ENCODE peak calls at places on chromosome 4, in nine cellular contexts. One of them, this sample, is unnamed.

GRCh38 chr4:152342293-152342692 is 193.6 kb downstream of the FBXW7 start:
- DNase-seq in spleen: no peak
- DNase-seq in astrocyte of the cerebellum: no peak
- DNase-seq in Caco-2: no peak
- DNase-seq in SK-N-SH: no peak
- DNase-seq in PC-9: no peak
- DNase-seq in tibial nerve: no peak
- DNase-seq in lower leg skin: no peak
- DNase-seq in cardiac fibroblast: peak; percentile 59
- DNase-seq in this sample: no peak

GRCh38 chr4:82394896-82395295 is 21.1 kb upstream of the HNRNPD start:
- DNase-seq in PC-9: peak; percentile 95
- DNase-seq in astrocyte of the cerebellum: no peak
- DNase-seq in SK-N-SH: no peak
- DNase-seq in spleen: no peak
- DNase-seq in tibial nerve: no peak
- DNase-seq in lower leg skin: no peak
- DNase-seq in Caco-2: no peak
- DNase-seq in cardiac fibroblast: no peak
- DNase-seq in this sample: no peak

GRCh38 chr4:9970399-9971011 is 50.8 kb downstream of the SLC2A9 start:
- DNase-seq in lower leg skin: no peak
- DNase-seq in astrocyte of the cerebellum: no peak
- DNase-seq in cardiac fibroblast: no peak
- DNase-seq in SK-N-SH: no peak
- DNase-seq in tibial nerve: no peak
- DNase-seq in PC-9: no peak
- DNase-seq in spleen: no peak
- DNase-seq in Caco-2: no peak
- DNase-seq in this sample: no peak

GRCh38 chr4:109729155-109729562 is 711 bp downstream of the PLA2G12A start:
- DNase-seq in SK-N-SH: no peak
- DNase-seq in astrocyte of the cerebellum: no peak
- DNase-seq in tibial nerve: no peak
- DNase-seq in cardiac fibroblast: peak; percentile 11
- DNase-seq in PC-9: peak; percentile 35
- DNase-seq in lower leg skin: no peak
- DNase-seq in Caco-2: no peak
- DNase-seq in spleen: no peak
- DNase-seq in this sample: no peak

GRCh38 chr4:26311633-26312032 is 9.2 kb upstream of the RBPJ start:
- DNase-seq in tibial nerve: no peak
- DNase-seq in SK-N-SH: no peak
- DNase-seq in astrocyte of the cerebellum: no peak
- DNase-seq in spleen: no peak
- DNase-seq in Caco-2: no peak
- DNase-seq in PC-9: no peak
- DNase-seq in cardiac fibroblast: no peak
- DNase-seq in lower leg skin: no peak
- DNase-seq in this sample: no peak

GRCh38 chr4:73693816-73694215 is 46.6 kb upstream of the CXCL8 start:
- DNase-seq in lower leg skin: no peak
- DNase-seq in spleen: no peak
- DNase-seq in Caco-2: no peak
- DNase-seq in astrocyte of the cerebellum: no peak
- DNase-seq in PC-9: no peak
- DNase-seq in SK-N-SH: no peak
- DNase-seq in tibial nerve: no peak
- DNase-seq in cardiac fibroblast: peak; percentile 47
- DNase-seq in this sample: no peak

GRCh38 chr4:25799522-25799921 is 63.3 kb downstream of the SEL1L3 start:
- DNase-seq in PC-9: no peak
- DNase-seq in cardiac fibroblast: no peak
- DNase-seq in lower leg skin: no peak
- DNase-seq in astrocyte of the cerebellum: no peak
- DNase-seq in Caco-2: no peak
- DNase-seq in tibial nerve: no peak
- DNase-seq in spleen: no peak
- DNase-seq in SK-N-SH: no peak
- DNase-seq in this sample: no peak

GRCh38 chr4:152014280-152014679 is 253.5 kb upstream of the GATB start:
- DNase-seq in tibial nerve: no peak
- DNase-seq in PC-9: no peak
- DNase-seq in lower leg skin: no peak
- DNase-seq in cardiac fibroblast: no peak
- DNase-seq in spleen: no peak
- DNase-seq in astrocyte of the cerebellum: no peak
- DNase-seq in Caco-2: no peak
- DNase-seq in SK-N-SH: no peak
- DNase-seq in this sample: no peak

GRCh38 chr4:164700471-164700870 is 53.5 kb upstream of the SMIM31 start:
- DNase-seq in Caco-2: peak; percentile 35
- DNase-seq in cardiac fibroblast: no peak
- DNase-seq in tibial nerve: no peak
- DNase-seq in SK-N-SH: peak; percentile 6
- DNase-seq in spleen: peak; percentile 60
- DNase-seq in lower leg skin: no peak
- DNase-seq in astrocyte of the cerebellum: no peak
- DNase-seq in PC-9: no peak
- DNase-seq in this sample: peak; percentile 72

GRCh38 chr4:89254847-89255246 is 52.8 kb downstream of the GPRIN3 start:
- DNase-seq in cardiac fibroblast: peak; percentile 52
- DNase-seq in spleen: no peak
- DNase-seq in astrocyte of the cerebellum: no peak
- DNase-seq in Caco-2: peak; percentile 29
- DNase-seq in SK-N-SH: peak; percentile 36
- DNase-seq in tibial nerve: no peak
- DNase-seq in PC-9: no peak
- DNase-seq in lower leg skin: no peak
- DNase-seq in this sample: no peak

GRCh38 chr4:180953572-180953971 is 1289.6 kb upstream of the TENM3 start:
- DNase-seq in astrocyte of the cerebellum: no peak
- DNase-seq in cardiac fibroblast: no peak
- DNase-seq in Caco-2: peak; percentile 18
- DNase-seq in lower leg skin: no peak
- DNase-seq in tibial nerve: no peak
- DNase-seq in SK-N-SH: no peak
- DNase-seq in PC-9: no peak
- DNase-seq in spleen: no peak
- DNase-seq in this sample: no peak

GRCh38 chr4:186240848-186241491 is 13.7 kb downstream of the KLKB1 start:
- DNase-seq in cardiac fibroblast: no peak
- DNase-seq in Caco-2: no peak
- DNase-seq in lower leg skin: no peak
- DNase-seq in SK-N-SH: no peak
- DNase-seq in spleen: no peak
- DNase-seq in PC-9: no peak
- DNase-seq in astrocyte of the cerebellum: no peak
- DNase-seq in tibial nerve: no peak
- DNase-seq in this sample: no peak

GRCh38 chr4:113675731-113676707 is 85.5 kb downstream of the CAMK2D start:
- DNase-seq in tibial nerve: no peak
- DNase-seq in lower leg skin: no peak
- DNase-seq in astrocyte of the cerebellum: no peak
- DNase-seq in spleen: no peak
- DNase-seq in Caco-2: no peak
- DNase-seq in PC-9: no peak
- DNase-seq in SK-N-SH: no peak
- DNase-seq in cardiac fibroblast: peak; percentile 61
- DNase-seq in this sample: no peak

GRCh38 chr4:25258980-25259578 is 25.2 kb downstream of the PI4K2B start:
- DNase-seq in PC-9: no peak
- DNase-seq in spleen: no peak
- DNase-seq in cardiac fibroblast: peak; percentile 33
- DNase-seq in Caco-2: no peak
- DNase-seq in astrocyte of the cerebellum: peak; percentile 18
- DNase-seq in SK-N-SH: no peak
- DNase-seq in tibial nerve: no peak
- DNase-seq in lower leg skin: no peak
- DNase-seq in this sample: no peak

GRCh38 chr4:30754021-30754420 is 33.9 kb downstream of the PCDH7 start:
- DNase-seq in astrocyte of the cerebellum: no peak
- DNase-seq in SK-N-SH: no peak
- DNase-seq in lower leg skin: no peak
- DNase-seq in cardiac fibroblast: peak; percentile 53
- DNase-seq in PC-9: peak; percentile 52
- DNase-seq in Caco-2: no peak
- DNase-seq in tibial nerve: no peak
- DNase-seq in spleen: no peak
- DNase-seq in this sample: no peak

GRCh38 chr4:11505225-11505971 is 76.7 kb upstream of the HS3ST1 start:
- DNase-seq in SK-N-SH: no peak
- DNase-seq in Caco-2: no peak
- DNase-seq in lower leg skin: no peak
- DNase-seq in tibial nerve: no peak
- DNase-seq in spleen: no peak
- DNase-seq in astrocyte of the cerebellum: peak; percentile 42
- DNase-seq in PC-9: peak; percentile 98
- DNase-seq in cardiac fibroblast: peak; percentile 70
- DNase-seq in this sample: no peak

GRCh38 chr4:102387552-102388150 is 42.4 kb upstream of the SLC39A8 start:
- DNase-seq in lower leg skin: no peak
- DNase-seq in tibial nerve: no peak
- DNase-seq in spleen: no peak
- DNase-seq in cardiac fibroblast: no peak
- DNase-seq in SK-N-SH: no peak
- DNase-seq in PC-9: no peak
- DNase-seq in Caco-2: no peak
- DNase-seq in astrocyte of the cerebellum: no peak
- DNase-seq in this sample: no peak

GRCh38 chr4:40299126-40299525 is 36.0 kb upstream of the CHRNA9 start:
- DNase-seq in cardiac fibroblast: no peak
- DNase-seq in PC-9: no peak
- DNase-seq in tibial nerve: no peak
- DNase-seq in lower leg skin: no peak
- DNase-seq in astrocyte of the cerebellum: no peak
- DNase-seq in Caco-2: no peak
- DNase-seq in SK-N-SH: no peak
- DNase-seq in spleen: no peak
- DNase-seq in this sample: no peak

GRCh38 chr4:40303751-40304150 is 31.4 kb upstream of the CHRNA9 start:
- DNase-seq in astrocyte of the cerebellum: no peak
- DNase-seq in spleen: no peak
- DNase-seq in lower leg skin: no peak
- DNase-seq in tibial nerve: no peak
- DNase-seq in cardiac fibroblast: no peak
- DNase-seq in PC-9: no peak
- DNase-seq in Caco-2: no peak
- DNase-seq in SK-N-SH: no peak
- DNase-seq in this sample: no peak

GRCh38 chr4:40300371-40301162 is 34.6 kb upstream of the CHRNA9 start:
- DNase-seq in tibial nerve: no peak
- DNase-seq in Caco-2: no peak
- DNase-seq in lower leg skin: no peak
- DNase-seq in astrocyte of the cerebellum: no peak
- DNase-seq in PC-9: no peak
- DNase-seq in spleen: no peak
- DNase-seq in SK-N-SH: no peak
- DNase-seq in cardiac fibroblast: no peak
- DNase-seq in this sample: no peak

GRCh38 chr4:40299704-40300336 is 35.3 kb upstream of the CHRNA9 start:
- DNase-seq in astrocyte of the cerebellum: no peak
- DNase-seq in SK-N-SH: no peak
- DNase-seq in PC-9: no peak
- DNase-seq in tibial nerve: no peak
- DNase-seq in lower leg skin: no peak
- DNase-seq in spleen: no peak
- DNase-seq in cardiac fibroblast: no peak
- DNase-seq in Caco-2: no peak
- DNase-seq in this sample: no peak

DNA sequence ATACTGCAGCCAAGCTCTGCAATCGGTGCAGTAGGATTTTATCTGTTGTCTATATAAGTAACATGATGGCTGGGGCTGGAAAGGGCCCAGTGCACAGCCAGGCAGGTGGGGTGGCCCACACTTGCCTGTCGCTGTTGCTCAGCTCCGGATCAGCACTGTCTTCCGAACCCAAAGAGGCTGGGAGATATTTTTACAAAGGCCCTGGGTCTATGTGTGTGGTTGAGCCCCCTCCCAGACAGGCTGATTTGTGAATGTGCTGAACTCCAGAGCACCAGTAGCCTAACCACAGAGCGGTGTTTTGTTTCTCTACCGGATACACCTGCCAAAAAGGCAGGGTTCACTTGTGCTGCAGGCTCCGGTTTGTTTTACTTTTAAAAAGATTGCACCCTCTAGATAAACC is 33.5 kb upstream of the CHRNA9 start:
- DNase-seq in SK-N-SH: no peak
- DNase-seq in lower leg skin: no peak
- DNase-seq in cardiac fibroblast: no peak
- DNase-seq in Caco-2: no peak
- DNase-seq in tibial nerve: no peak
- DNase-seq in PC-9: no peak
- DNase-seq in spleen: peak; percentile 90
- DNase-seq in astrocyte of the cerebellum: no peak
- DNase-seq in this sample: no peak
- H3K4me3 ChIP-seq in SK-N-SH: no peak overlapping the region
- H3K4me3 ChIP-seq in lower leg skin: no peak overlapping the region
- H3K4me3 ChIP-seq in cardiac fibroblast: no peak overlapping the region
- H3K4me3 ChIP-seq in Caco-2: no peak overlapping the region
- H3K4me3 ChIP-seq in tibial nerve: no peak overlapping the region
- H3K4me3 ChIP-seq in PC-9: no peak overlapping the region
- H3K4me3 ChIP-seq in spleen: no peak overlapping the region
- H3K4me3 ChIP-seq in astrocyte of the cerebellum: no peak overlapping the region
- H3K4me3 ChIP-seq in this sample: no peak overlapping the region

GRCh38 chr4:128600996-128601857 is 208.3 kb upstream of the JADE1 start:
- DNase-seq in spleen: no peak
- DNase-seq in Caco-2: peak; percentile 8
- DNase-seq in astrocyte of the cerebellum: peak; percentile 94
- DNase-seq in lower leg skin: peak; percentile 62
- DNase-seq in PC-9: peak; percentile 81
- DNase-seq in cardiac fibroblast: peak; percentile 99
- DNase-seq in tibial nerve: peak; percentile 25
- DNase-seq in SK-N-SH: peak; percentile 31
- DNase-seq in this sample: no peak
- H3K4me3 ChIP-seq in spleen: no peak overlapping the region
- H3K4me3 ChIP-seq in Caco-2: no peak overlapping the region
- H3K4me3 ChIP-seq in astrocyte of the cerebellum: no peak overlapping the region
- H3K4me3 ChIP-seq in lower leg skin: no peak overlapping the region
- H3K4me3 ChIP-seq in PC-9: no peak overlapping the region
- H3K4me3 ChIP-seq in cardiac fibroblast: no peak overlapping the region
- H3K4me3 ChIP-seq in tibial nerve: no peak overlapping the region
- H3K4me3 ChIP-seq in SK-N-SH: peak overlapping the region; percentile 42
- H3K4me3 ChIP-seq in this sample: no peak overlapping the region

GRCh38 chr4:80566203-80566872 is 230.8 kb downstream of the CFAP299 start:
- DNase-seq in Caco-2: no peak
- DNase-seq in tibial nerve: no peak
- DNase-seq in cardiac fibroblast: no peak
- DNase-seq in SK-N-SH: no peak
- DNase-seq in astrocyte of the cerebellum: no peak
- DNase-seq in PC-9: no peak
- DNase-seq in lower leg skin: no peak
- DNase-seq in spleen: no peak
- DNase-seq in this sample: no peak
- H3K4me3 ChIP-seq in Caco-2: no peak overlapping the region
- H3K4me3 ChIP-seq in tibial nerve: no peak overlapping the region
- H3K4me3 ChIP-seq in cardiac fibroblast: no peak overlapping the region
- H3K4me3 ChIP-seq in SK-N-SH: peak overlapping the region; percentile 56
- H3K4me3 ChIP-seq in astrocyte of the cerebellum: no peak overlapping the region
- H3K4me3 ChIP-seq in PC-9: no peak overlapping the region
- H3K4me3 ChIP-seq in lower leg skin: no peak overlapping the region
- H3K4me3 ChIP-seq in spleen: no peak overlapping the region
- H3K4me3 ChIP-seq in this sample: no peak overlapping the region

GRCh38 chr4:7909463-7909862 is 30.2 kb downstream of the AFAP1 start:
- DNase-seq in astrocyte of the cerebellum: no peak
- DNase-seq in spleen: no peak
- DNase-seq in tibial nerve: no peak
- DNase-seq in Caco-2: no peak
- DNase-seq in lower leg skin: no peak
- DNase-seq in PC-9: no peak
- DNase-seq in SK-N-SH: no peak
- DNase-seq in cardiac fibroblast: peak; percentile 47
- DNase-seq in this sample: no peak
- H3K4me3 ChIP-seq in astrocyte of the cerebellum: no peak overlapping the region
- H3K4me3 ChIP-seq in spleen: no peak overlapping the region
- H3K4me3 ChIP-seq in tibial nerve: no peak overlapping the region
- H3K4me3 ChIP-seq in Caco-2: no peak overlapping the region
- H3K4me3 ChIP-seq in lower leg skin: no peak overlapping the region
- H3K4me3 ChIP-seq in PC-9: no peak overlapping the region
- H3K4me3 ChIP-seq in SK-N-SH: no peak overlapping the region
- H3K4me3 ChIP-seq in cardiac fibroblast: no peak overlapping the region
- H3K4me3 ChIP-seq in this sample: no peak overlapping the region